ENCODE peak calls at places on chromosomes 1 and 21, in four cellular contexts. One of them, this sample, is unnamed.

GRCh38 chr1:94927405-94928175 is 680 bp upstream of the CNN3 start:
- DNase-seq in fibroblast of lung: peak
- DNase-seq in OCI-LY7: no peak
- DNase-seq in bronchial epithelial cell: no peak
- DNase-seq in this sample: no peak

GRCh38 chr1:64505232-64505943 is 35.5 kb downstream of the CACHD1 start:
- DNase-seq in fibroblast of lung: no peak
- DNase-seq in OCI-LY7: no peak
- DNase-seq in bronchial epithelial cell: no peak
- DNase-seq in this sample: peak

GRCh38 chr1:243489164-243489527 is 233.3 kb downstream of the SDCCAG8 start:
- DNase-seq in fibroblast of lung: no peak
- DNase-seq in OCI-LY7: no peak
- DNase-seq in bronchial epithelial cell: no peak
- DNase-seq in this sample: no peak

GRCh38 chr21:36606292-36606982 is 92.5 kb upstream of the SIM2 start:
- DNase-seq in fibroblast of lung: no peak
- DNase-seq in OCI-LY7: no peak
- DNase-seq in bronchial epithelial cell: no peak
- DNase-seq in this sample: no peak

GRCh38 chr1:179105393-179105792 is 23.5 kb downstream of the TOR3A start:
- DNase-seq in fibroblast of lung: no peak
- DNase-seq in OCI-LY7: peak
- DNase-seq in bronchial epithelial cell: peak
- DNase-seq in this sample: peak

GRCh38 chr1:9239622-9240401 is 5.2 kb downstream of the H6PD start:
- DNase-seq in fibroblast of lung: peak
- DNase-seq in OCI-LY7: peak
- DNase-seq in bronchial epithelial cell: no peak
- DNase-seq in this sample: peak

GRCh38 chr1:53066941-53067738 is 5.1 kb downstream of the PODN start:
- DNase-seq in fibroblast of lung: peak
- DNase-seq in OCI-LY7: no peak
- DNase-seq in bronchial epithelial cell: no peak
- DNase-seq in this sample: no peak

GRCh38 chr21:33121715-33122475 is 52.0 kb downstream of the OLIG1 start:
- DNase-seq in fibroblast of lung: peak
- DNase-seq in OCI-LY7: peak
- DNase-seq in bronchial epithelial cell: no peak
- DNase-seq in this sample: peak

GRCh38 chr1:203572134-203572625 is 54.5 kb upstream of the ATP2B4 start:
- DNase-seq in fibroblast of lung: peak
- DNase-seq in OCI-LY7: no peak
- DNase-seq in bronchial epithelial cell: no peak
- DNase-seq in this sample: no peak

GRCh38 chr1:246444611-246445010 is 62.5 kb downstream of the SMYD3 start:
- DNase-seq in fibroblast of lung: no peak
- DNase-seq in OCI-LY7: no peak
- DNase-seq in bronchial epithelial cell: no peak
- DNase-seq in this sample: no peak

GRCh38 chr1:20371411-20371810 is 80.7 kb downstream of the VWA5B1 start:
- DNase-seq in fibroblast of lung: peak
- DNase-seq in OCI-LY7: no peak
- DNase-seq in bronchial epithelial cell: no peak
- DNase-seq in this sample: no peak

GRCh38 chr1:207020709-207021107 is 11.8 kb downstream of the C1orf116 start:
- DNase-seq in fibroblast of lung: no peak
- DNase-seq in OCI-LY7: no peak
- DNase-seq in bronchial epithelial cell: peak
- DNase-seq in this sample: no peak

GRCh38 chr1:183147735-183148134 is 38.3 kb upstream of the LAMC2 start:
- DNase-seq in fibroblast of lung: peak
- DNase-seq in OCI-LY7: no peak
- DNase-seq in bronchial epithelial cell: no peak
- DNase-seq in this sample: no peak

GRCh38 chr1:114235956-114236355 is 82.3 kb upstream of the SYT6 start:
- DNase-seq in fibroblast of lung: no peak
- DNase-seq in OCI-LY7: no peak
- DNase-seq in bronchial epithelial cell: no peak
- DNase-seq in this sample: no peak

GRCh38 chr1:78033797-78034172 is 12.0 kb upstream of the GIPC2 start:
- DNase-seq in fibroblast of lung: no peak
- DNase-seq in OCI-LY7: no peak
- DNase-seq in bronchial epithelial cell: peak
- DNase-seq in this sample: no peak

GRCh38 chr1:162561616-162562451 is at the start of gene UAP1:
- DNase-seq in fibroblast of lung: no peak
- DNase-seq in OCI-LY7: peak
- DNase-seq in bronchial epithelial cell: no peak
- DNase-seq in this sample: no peak

GRCh38 chr1:30700528-30701265 is 22.7 kb downstream of the MATN1 start:
- DNase-seq in fibroblast of lung: peak
- DNase-seq in OCI-LY7: no peak
- DNase-seq in bronchial epithelial cell: peak
- DNase-seq in this sample: no peak

DNA sequence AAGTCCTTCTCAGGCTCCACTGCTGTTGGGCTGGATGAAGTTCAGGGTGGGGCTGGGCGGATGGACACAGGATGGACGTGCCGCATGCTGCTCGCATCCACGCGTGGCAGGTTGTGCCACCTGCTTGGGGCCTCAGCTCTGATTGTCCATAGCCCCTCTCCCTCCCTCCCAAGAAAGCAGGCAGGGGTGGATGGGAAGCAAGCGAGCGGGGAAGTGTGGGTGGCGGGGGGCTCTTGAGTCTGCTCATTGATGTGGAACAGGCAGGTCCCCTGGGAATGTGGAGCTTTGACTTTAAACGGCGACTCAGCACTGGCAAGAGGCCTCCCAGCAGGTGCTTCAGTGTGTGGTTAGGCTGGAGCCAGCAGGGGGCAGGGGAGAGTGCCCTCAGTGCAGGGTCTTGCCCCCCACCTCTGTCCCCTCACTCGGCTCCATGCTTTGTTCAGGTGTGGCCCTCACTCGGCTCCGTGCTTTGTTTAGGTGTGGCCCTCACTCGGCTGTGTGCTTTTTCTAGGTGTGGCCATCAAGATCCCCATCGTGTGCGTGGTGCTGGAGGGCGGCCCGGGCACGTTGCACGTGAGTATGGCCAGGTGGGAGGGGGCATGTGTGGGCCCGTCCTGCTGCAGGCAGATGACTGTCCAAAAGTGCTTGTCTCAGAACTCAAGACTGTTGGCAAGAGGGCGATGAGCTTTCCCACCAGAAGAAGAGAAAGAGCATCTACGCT is 23.9 kb downstream of the TRPM2 start:
- DNase-seq in fibroblast of lung: no peak
- DNase-seq in OCI-LY7: peak
- DNase-seq in bronchial epithelial cell: no peak
- DNase-seq in this sample: no peak
- H3K4me3 ChIP-seq in fibroblast of lung: no peak
- H3K4me3 ChIP-seq in OCI-LY7: no peak
- H3K4me3 ChIP-seq in bronchial epithelial cell: no peak
- H3K4me3 ChIP-seq in this sample: no peak

GRCh38 chr1:233406339-233406960 is 78.9 kb downstream of the MAP3K21 start:
- DNase-seq in fibroblast of lung: no peak
- DNase-seq in OCI-LY7: no peak
- DNase-seq in bronchial epithelial cell: no peak
- DNase-seq in this sample: no peak
- H3K4me3 ChIP-seq in fibroblast of lung: no peak
- H3K4me3 ChIP-seq in OCI-LY7: no peak
- H3K4me3 ChIP-seq in bronchial epithelial cell: no peak
- H3K4me3 ChIP-seq in this sample: no peak

GRCh38 chr1:161198877-161199431 is at the start of gene ADAMTS4:
- DNase-seq in fibroblast of lung: peak
- DNase-seq in OCI-LY7: no peak
- DNase-seq in bronchial epithelial cell: no peak
- DNase-seq in this sample: no peak
- H3K4me3 ChIP-seq in fibroblast of lung: peak
- H3K4me3 ChIP-seq in OCI-LY7: no peak
- H3K4me3 ChIP-seq in bronchial epithelial cell: no peak
- H3K4me3 ChIP-seq in this sample: peak

GRCh38 chr1:115327270-115327669 is 10.8 kb downstream of the NGF start:
- DNase-seq in fibroblast of lung: no peak
- DNase-seq in OCI-LY7: no peak
- DNase-seq in bronchial epithelial cell: no peak
- DNase-seq in this sample: no peak
- H3K4me3 ChIP-seq in fibroblast of lung: no peak
- H3K4me3 ChIP-seq in OCI-LY7: no peak
- H3K4me3 ChIP-seq in bronchial epithelial cell: no peak
- H3K4me3 ChIP-seq in this sample: no peak

GRCh38 chr1:161119379-161120061 is 1.6 kb downstream of the NIT1 start:
- DNase-seq in fibroblast of lung: peak
- DNase-seq in OCI-LY7: peak
- DNase-seq in bronchial epithelial cell: peak
- DNase-seq in this sample: peak
- H3K4me3 ChIP-seq in fibroblast of lung: no peak
- H3K4me3 ChIP-seq in OCI-LY7: peak
- H3K4me3 ChIP-seq in bronchial epithelial cell: no peak
- H3K4me3 ChIP-seq in this sample: peak

GRCh38 chr21:41111681-41112080 is 56.3 kb upstream of the BACE2 start:
- DNase-seq in fibroblast of lung: no peak
- DNase-seq in OCI-LY7: no peak
- DNase-seq in bronchial epithelial cell: no peak
- DNase-seq in this sample: no peak

GRCh38 chr21:41107602-41108001 is 60.4 kb upstream of the BACE2 start:
- DNase-seq in fibroblast of lung: no peak
- DNase-seq in OCI-LY7: no peak
- DNase-seq in bronchial epithelial cell: no peak
- DNase-seq in this sample: no peak

GRCh38 chr21:41110664-41111063 is 57.3 kb upstream of the BACE2 start:
- DNase-seq in fibroblast of lung: no peak
- DNase-seq in OCI-LY7: no peak
- DNase-seq in bronchial epithelial cell: no peak
- DNase-seq in this sample: no peak

GRCh38 chr21:41109174-41109573 is 58.8 kb upstream of the BACE2 start:
- DNase-seq in fibroblast of lung: no peak
- DNase-seq in OCI-LY7: no peak
- DNase-seq in bronchial epithelial cell: no peak
- DNase-seq in this sample: no peak

GRCh38 chr21:41112740-41113692 is 54.9 kb upstream of the BACE2 start:
- DNase-seq in fibroblast of lung: peak
- DNase-seq in OCI-LY7: peak
- DNase-seq in bronchial epithelial cell: peak
- DNase-seq in this sample: no peak
- H3K4me3 ChIP-seq in fibroblast of lung: no peak
- H3K4me3 ChIP-seq in OCI-LY7: no peak
- H3K4me3 ChIP-seq in bronchial epithelial cell: no peak
- H3K4me3 ChIP-seq in this sample: peak

GRCh38 chr21:45507888-45508508 is 34.2 kb downstream of the SLC19A1 start:
- DNase-seq in fibroblast of lung: no peak
- DNase-seq in OCI-LY7: no peak
- DNase-seq in bronchial epithelial cell: no peak
- DNase-seq in this sample: no peak

GRCh38 chr21:45510466-45510955 is 31.7 kb downstream of the SLC19A1 start:
- DNase-seq in fibroblast of lung: no peak
- DNase-seq in OCI-LY7: no peak
- DNase-seq in bronchial epithelial cell: no peak
- DNase-seq in this sample: no peak

GRCh38 chr21:45508607-45509565 is 33.4 kb downstream of the SLC19A1 start:
- DNase-seq in fibroblast of lung: no peak
- DNase-seq in OCI-LY7: no peak
- DNase-seq in bronchial epithelial cell: no peak
- DNase-seq in this sample: no peak

GRCh38 chr21:45511007-45511406 is 31.2 kb downstream of the SLC19A1 start:
- DNase-seq in fibroblast of lung: no peak
- DNase-seq in OCI-LY7: no peak
- DNase-seq in bronchial epithelial cell: no peak
- DNase-seq in this sample: no peak

GRCh38 chr21:45509566-45510465 is 32.4 kb downstream of the SLC19A1 start:
- DNase-seq in fibroblast of lung: no peak
- DNase-seq in OCI-LY7: no peak
- DNase-seq in bronchial epithelial cell: no peak
- DNase-seq in this sample: no peak
- H3K4me3 ChIP-seq in fibroblast of lung: no peak
- H3K4me3 ChIP-seq in OCI-LY7: no peak
- H3K4me3 ChIP-seq in bronchial epithelial cell: no peak
- H3K4me3 ChIP-seq in this sample: no peak

GRCh38 chr1:84776639-84777038 is 86.4 kb upstream of the SSX2IP start:
- DNase-seq in fibroblast of lung: no peak
- DNase-seq in OCI-LY7: no peak
- DNase-seq in bronchial epithelial cell: peak
- DNase-seq in this sample: no peak

GRCh38 chr1:84782881-84783280 is 92.6 kb upstream of the SSX2IP start:
- DNase-seq in fibroblast of lung: no peak
- DNase-seq in OCI-LY7: no peak
- DNase-seq in bronchial epithelial cell: no peak
- DNase-seq in this sample: no peak

GRCh38 chr1:84780000-84780716 is 89.9 kb upstream of the SSX2IP start:
- DNase-seq in fibroblast of lung: peak
- DNase-seq in OCI-LY7: no peak
- DNase-seq in bronchial epithelial cell: peak
- DNase-seq in this sample: no peak

GRCh38 chr1:84785231-84785630 is 95.0 kb upstream of the SSX2IP start:
- DNase-seq in fibroblast of lung: peak
- DNase-seq in OCI-LY7: no peak
- DNase-seq in bronchial epithelial cell: peak
- DNase-seq in this sample: no peak

DNA sequence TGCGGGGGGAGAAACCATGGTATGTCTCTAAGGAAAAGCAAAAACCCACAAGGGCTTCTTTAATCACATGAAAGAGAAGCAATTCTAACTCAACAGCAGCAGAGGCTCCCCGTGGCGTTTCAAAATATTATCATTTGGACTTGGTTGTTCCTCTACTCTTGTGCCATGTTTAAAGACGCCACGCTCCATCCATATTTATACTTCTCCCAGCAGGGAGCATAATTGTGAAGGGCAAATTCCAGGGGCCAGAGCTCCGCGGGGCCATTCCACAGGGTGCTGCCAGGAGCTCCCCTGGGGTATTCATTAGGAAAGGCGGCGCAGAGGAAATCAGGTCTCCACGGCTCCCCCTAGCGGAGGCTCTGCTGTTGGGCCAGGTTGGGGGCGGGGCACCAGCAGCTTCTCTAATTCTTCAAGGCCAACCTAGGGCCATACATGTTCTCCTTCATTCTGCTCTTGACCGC is 92.1 kb upstream of the SSX2IP start:
- DNase-seq in fibroblast of lung: peak
- DNase-seq in OCI-LY7: peak
- DNase-seq in bronchial epithelial cell: no peak
- DNase-seq in this sample: peak
- H3K4me3 ChIP-seq in fibroblast of lung: no peak
- H3K4me3 ChIP-seq in OCI-LY7: peak
- H3K4me3 ChIP-seq in bronchial epithelial cell: no peak
- H3K4me3 ChIP-seq in this sample: peak

GRCh38 chr1:109389638-109390341 is 7.9 kb downstream of the SORT1 start:
- DNase-seq in fibroblast of lung: no peak
- DNase-seq in OCI-LY7: no peak
- DNase-seq in bronchial epithelial cell: no peak
- DNase-seq in this sample: no peak

GRCh38 chr1:109392788-109393580 is 4.7 kb downstream of the SORT1 start:
- DNase-seq in fibroblast of lung: peak
- DNase-seq in OCI-LY7: no peak
- DNase-seq in bronchial epithelial cell: peak
- DNase-seq in this sample: no peak

GRCh38 chr1:109392037-109392787 is 5.5 kb downstream of the SORT1 start:
- DNase-seq in fibroblast of lung: peak
- DNase-seq in OCI-LY7: no peak
- DNase-seq in bronchial epithelial cell: peak
- DNase-seq in this sample: no peak

GRCh38 chr1:109391161-109391556 is 6.6 kb downstream of the SORT1 start:
- DNase-seq in fibroblast of lung: peak
- DNase-seq in OCI-LY7: no peak
- DNase-seq in bronchial epithelial cell: peak
- DNase-seq in this sample: no peak

GRCh38 chr1:109391626-109392025 is 6.1 kb downstream of the SORT1 start:
- DNase-seq in fibroblast of lung: no peak
- DNase-seq in OCI-LY7: peak
- DNase-seq in bronchial epithelial cell: no peak
- DNase-seq in this sample: no peak
- H3K4me3 ChIP-seq in fibroblast of lung: peak
- H3K4me3 ChIP-seq in OCI-LY7: peak
- H3K4me3 ChIP-seq in bronchial epithelial cell: no peak
- H3K4me3 ChIP-seq in this sample: no peak